ENCODE peak calls at places on chromosomes 4 and X, in seven cellular contexts. Q, B, M, C, T, G and P are unnamed samples.

GRCh38 chr4:88649716-88650115 is 47.9 kb downstream of the NAP1L5 start:
- DNase-seq in T (no peak), Q (no peak), C (no peak), M (no peak), G (no peak), B (no peak), P (no peak)

GRCh38 chrX:46961574-46962279 is 49.5 kb downstream of the JADE3 start:
- DNase-seq in B (no peak), G (no peak), C (no peak), T (no peak), M (no peak), Q (peak), P (peak)

GRCh38 chr4:8932884-8933283 is 61.2 kb upstream of the HMX1 start:
- DNase-seq in G (no peak), M (no peak), C (no peak), Q (no peak), T (no peak), B (no peak), P (no peak)

GRCh38 chrX:40867352-40867751 is 132.0 kb upstream of the MED14 start:
- DNase-seq in C (no peak), M (no peak), G (peak), B (no peak), T (no peak), Q (no peak), P (no peak)

GRCh38 chr4:160498211-160498610 is 1395.3 kb downstream of the RAPGEF2 start:
- DNase-seq in C (no peak), G (no peak), T (no peak), M (no peak), Q (no peak), B (no peak), P (no peak)

GRCh38 chr4:74942251-74942917 is 9.5 kb downstream of the PARM1 start:
- DNase-seq in M (no peak), C (no peak), B (no peak), G (no peak), T (no peak), Q (no peak), P (no peak)

GRCh38 chr4:169238445-169238844 is 32.3 kb downstream of the SH3RF1 start:
- DNase-seq in B (no peak), G (peak), Q (no peak), M (no peak), T (no peak), C (no peak), P (no peak)

GRCh38 chrX:129755779-129756650 is 17.2 kb downstream of the XPNPEP2 start:
- DNase-seq in M (peak), C (no peak), B (no peak), G (no peak), Q (peak), T (no peak), P (peak)

GRCh38 chr4:11805837-11806236 is 377.1 kb upstream of the HS3ST1 start:
- DNase-seq in B (no peak), G (no peak), M (no peak), C (no peak), Q (peak), T (no peak), P (peak)

GRCh38 chr4:115233600-115233999 is 120.2 kb upstream of the NDST4 start:
- DNase-seq in B (no peak), Q (no peak), C (no peak), G (no peak), T (no peak), M (no peak), P (no peak)